ENCODE peak calls at places on chromosomes 16 and 17, in six cellular contexts. X is GM12878, U is HCT116, W is H1, Y is HepG2, D is K562. S is an unnamed sample.
A peak's percentile ranks its signal among the peaks of the same experiment; 100 is the strongest.

GRCh38 chr17:78356163-78356713 is 3.6 kb downstream of the SOCS3 start:
- DNase-seq in D (peak; percentile 75), X (peak; percentile 97), U (no peak), W (peak; percentile 73), Y (no peak), S (peak; percentile 98)

GRCh38 chr16:80346160-80346632 is 194.6 kb upstream of the DYNLRB2 start:
- DNase-seq in U (no peak), W (no peak), D (no peak), Y (no peak), X (peak; percentile 60), S (no peak)

GRCh38 chr16:88924834-88925539 is 52.0 kb downstream of the CBFA2T3 start:
- DNase-seq in W (peak; percentile 49), X (no peak), Y (peak; percentile 70), U (peak; percentile 72), D (peak; percentile 43), S (peak; percentile 73)

GRCh38 chr17:27834571-27834970 is 34.2 kb upstream of the NOS2 start:
- DNase-seq in X (no peak), U (no peak), W (no peak), D (no peak), Y (no peak), S (no peak)

GRCh38 chr17:1946021-1946932 is 78.9 kb downstream of the RTN4RL1 start:
- DNase-seq in W (no peak), D (no peak), U (no peak), Y (peak; percentile 35), X (no peak), S (no peak)

GRCh38 chr17:40019140-40019991 is 4.1 kb downstream of the CSF3 start:
- DNase-seq in X (no peak), Y (no peak), W (no peak), D (no peak), U (no peak), S (peak; percentile 86)

GRCh38 chr17:82399030-82399429 is 19.1 kb upstream of the HEXD start:
- DNase-seq in W (no peak), Y (no peak), D (no peak), X (no peak), U (no peak), S (peak; percentile 50)

GRCh38 chr17:42183741-42184711 is 1.2 kb downstream of the HCRT start:
- DNase-seq in Y (peak; percentile 70), U (peak; percentile 26), W (no peak), D (peak; percentile 91), X (peak; percentile 23), S (peak; percentile 63)

GRCh38 chr16:88347656-88348376 is 34.9 kb upstream of the ZNF469 start:
- DNase-seq in D (no peak), W (no peak), Y (no peak), U (no peak), X (no peak), S (no peak)

GRCh38 chr17:37671813-37672544 is 28.7 kb upstream of the DDX52 start:
- DNase-seq in X (no peak), D (no peak), U (no peak), W (no peak), Y (peak; percentile 85), S (peak; percentile 96)

GRCh38 chr16:49854227-49855203 is 1.4 kb downstream of the ZNF423 start:
- DNase-seq in U (no peak), X (no peak), W (no peak), D (no peak), Y (no peak), S (no peak)

GRCh38 chr17:43212641-43213490 is 1.2 kb downstream of the TMEM106A start:
- DNase-seq in W (no peak), Y (no peak), D (no peak), X (peak; percentile 37), U (no peak), S (no peak)

GRCh38 chr17:50209472-50210248 is 8.2 kb upstream of the COL1A1 start:
- DNase-seq in W (no peak), D (peak; percentile 54), U (no peak), Y (no peak), X (no peak), S (peak; percentile 100)

GRCh38 chr16:79347176-79347715 is 253.3 kb downstream of the MAF start:
- DNase-seq in Y (no peak), U (no peak), W (no peak), X (no peak), D (no peak), S (no peak)

GRCh38 chr16:83882118-83882879 is 16.6 kb upstream of the MLYCD start:
- DNase-seq in Y (no peak), X (no peak), D (no peak), W (no peak), U (no peak), S (no peak)

GRCh38 chr17:15185625-15185991 is 79.5 kb downstream of the PMP22 start:
- DNase-seq in X (no peak), W (no peak), U (no peak), Y (no peak), D (peak; percentile 17), S (peak; percentile 36)

GRCh38 chr16:3872216-3872895 is 8.2 kb downstream of the CREBBP start:
- DNase-seq in D (no peak), W (no peak), U (no peak), X (no peak), Y (no peak), S (no peak)

GRCh38 chr16:3876160-3876559 is 4.4 kb downstream of the CREBBP start:
- DNase-seq in U (no peak), W (no peak), D (no peak), X (no peak), Y (no peak), S (no peak)

GRCh38 chr16:3874794-3875692 is 5.5 kb downstream of the CREBBP start:
- DNase-seq in D (no peak), U (no peak), Y (no peak), W (no peak), X (no peak), S (no peak)

GRCh38 chr16:3873482-3874173 is 6.9 kb downstream of the CREBBP start:
- DNase-seq in Y (no peak), U (no peak), D (peak; percentile 40), W (no peak), X (no peak), S (peak; percentile 28)

GRCh38 chr16:3874242-3874641 is 6.3 kb downstream of the CREBBP start:
- DNase-seq in U (no peak), W (no peak), D (no peak), Y (no peak), X (no peak), S (no peak)
- H4K20me1 ChIP-seq in U (peaks cover 38% of the 10 kb centered on the region), W (peaks cover 66% of the 10 kb centered on the region), D (peaks cover 58% of the 10 kb centered on the region), Y (peaks cover 89% of the 10 kb centered on the region), X (peaks cover 28% of the 10 kb centered on the region), S (peaks cover 100% of the 10 kb centered on the region)

GRCh38 chr16:90020838-90021382 is 1.7 kb upstream of the DBNDD1 start:
- DNase-seq in W (no peak), U (no peak), Y (peak; percentile 93), D (no peak), X (no peak), S (peak; percentile 76)
- TF ChIP-seq CEBPB in W (no peak), U (no peak), Y (peak; percentile 76), D (no peak), X (no peak), S (peak; percentile 47)

GRCh38 chr17:80931421-80932265 is 60.0 kb upstream of the CHMP6 start:
- DNase-seq in U (peak; percentile 12), W (peak; percentile 34), D (no peak), X (no peak), Y (no peak), S (peak; percentile 75)

GRCh38 chr17:80929449-80929848 is 62.2 kb upstream of the CHMP6 start:
- DNase-seq in X (peak; percentile 77), W (no peak), Y (no peak), D (no peak), U (no peak), S (no peak)

GRCh38 chr17:80927791-80928216 is 63.8 kb upstream of the CHMP6 start:
- DNase-seq in U (no peak), Y (no peak), D (no peak), X (no peak), W (no peak), S (peak; percentile 11)

GRCh38 chr17:80926601-80927250 is 64.9 kb upstream of the CHMP6 start:
- DNase-seq in X (no peak), Y (no peak), W (no peak), U (no peak), D (no peak), S (no peak)

GRCh38 chr17:80930335-80931040 is 61.2 kb upstream of the CHMP6 start:
- DNase-seq in Y (no peak), U (no peak), W (no peak), D (no peak), X (no peak), S (no peak)
- H4K20me1 ChIP-seq in Y (no peaks in the 10 kb centered on the region), U (no peaks in the 10 kb centered on the region), W (peaks cover 21% of the 10 kb centered on the region), D (no peaks in the 10 kb centered on the region), X (no peaks in the 10 kb centered on the region), S (no peaks in the 10 kb centered on the region)

GRCh38 chr17:34542700-34543336 is 36.6 kb upstream of the TMEM132E start:
- DNase-seq in W (no peak), U (no peak), Y (no peak), D (peak; percentile 59), X (no peak), S (no peak)
- TF ChIP-seq CEBPB in W (no peak), U (no peak), Y (no peak), D (no peak), X (no peak), S (no peak)

GRCh38 chr16:11161974-11162373 is 94.0 kb downstream of the SOCS1 start:
- DNase-seq in D (no peak), X (no peak), W (no peak), Y (no peak), U (no peak), S (no peak)

GRCh38 chr16:11159189-11159588 is 96.8 kb downstream of the SOCS1 start:
- DNase-seq in U (no peak), Y (no peak), W (no peak), X (no peak), D (no peak), S (no peak)

GRCh38 chr16:11161439-11161838 is 94.6 kb downstream of the SOCS1 start:
- DNase-seq in D (peak; percentile 64), X (no peak), U (no peak), Y (no peak), W (no peak), S (no peak)

GRCh38 chr16:11162571-11163268 is 93.3 kb downstream of the SOCS1 start:
- DNase-seq in W (no peak), X (no peak), U (no peak), Y (no peak), D (no peak), S (no peak)

DNA sequence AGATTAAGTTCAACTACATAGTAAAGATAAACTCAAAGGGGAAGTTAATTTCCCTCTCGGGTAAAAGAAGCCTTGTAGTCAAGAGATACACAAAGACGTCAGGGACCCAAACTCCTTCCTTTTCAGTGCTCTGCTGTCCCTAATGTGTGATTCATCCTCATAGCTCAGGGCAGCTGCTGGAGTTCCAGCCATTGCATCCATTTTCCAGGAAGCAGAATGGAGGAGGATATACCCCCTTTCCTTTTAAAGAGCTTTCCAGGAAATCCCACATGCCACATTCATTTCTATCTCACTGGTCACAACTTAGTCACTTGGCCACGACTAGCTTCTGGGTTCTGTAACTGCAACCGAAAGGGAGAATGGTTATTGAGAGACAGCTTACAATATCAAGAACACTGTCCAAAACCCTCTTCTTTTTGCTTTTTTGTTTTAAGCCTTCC is 95.3 kb downstream of the SOCS1 start:
- DNase-seq in D (peak; percentile 75), X (no peak), U (no peak), W (no peak), Y (no peak), S (no peak)
- H4K20me1 ChIP-seq in D (no peaks in the 10 kb centered on the region), X (no peaks in the 10 kb centered on the region), U (no peaks in the 10 kb centered on the region), W (no peaks in the 10 kb centered on the region), Y (no peaks in the 10 kb centered on the region), S (no peaks in the 10 kb centered on the region)

S was measured in IMR-90.